ENCODE peak calls at places on chromosomes 4 and X, in four cellular contexts. V, W, S and L are unnamed samples.

GRCh38 chr4:151417164-151417571 is 8.2 kb downstream of the FHIP1A start:
- DNase-seq in W (no peak), S (peak), V (no peak), L (no peak)

GRCh38 chr4:130632731-130633604 is 1537.0 kb downstream of the C4orf33 start:
- DNase-seq in V (no peak), W (no peak), S (peak), L (peak)

GRCh38 chr4:146179784-146180405 is 4.4 kb downstream of the LSM6 start:
- DNase-seq in V (no peak), W (peak), S (no peak), L (no peak)

GRCh38 chr4:83231620-83232056 is 53.0 kb downstream of the COQ2 start:
- DNase-seq in V (no peak), W (no peak), S (no peak), L (no peak)

GRCh38 chrX:45722471-45722870 is 521.8 kb upstream of the DIPK2B start:
- DNase-seq in V (no peak), S (no peak), W (no peak), L (no peak)

GRCh38 chrX:28946846-28947245 is 359.6 kb downstream of the IL1RAPL1 start:
- DNase-seq in V (no peak), S (peak), W (no peak), L (peak)

GRCh38 chr4:146957252-146957651 is 11.6 kb upstream of the TTC29 start:
- DNase-seq in W (no peak), V (no peak), S (peak), L (peak)

GRCh38 chr4:41360214-41360910 is 103.6 kb downstream of the UCHL1 start:
- DNase-seq in V (peak), W (peak), S (peak), L (no peak)

GRCh38 chr4:16117164-16117563 is 33.3 kb upstream of the PROM1 start:
- DNase-seq in W (peak), V (no peak), S (no peak), L (no peak)

GRCh38 chr4:4427478-4427870 is 40.6 kb downstream of the NSG1 start:
- DNase-seq in S (peak), W (no peak), V (no peak), L (peak)

GRCh38 chrX:34299451-34299967 is 167.4 kb upstream of the FAM47A start:
- DNase-seq in S (no peak), W (no peak), V (no peak), L (no peak)

GRCh38 chr4:185709802-185710486 is 102.0 kb downstream of the SORBS2 start:
- DNase-seq in S (peak), W (no peak), V (no peak), L (no peak)

GRCh38 chr4:86117781-86118302 is 242.0 kb downstream of the MAPK10 start:
- DNase-seq in V (no peak), W (no peak), S (peak), L (peak)

GRCh38 chr4:65645185-65645584 is 25.1 kb downstream of the EPHA5 start:
- DNase-seq in W (no peak), V (no peak), S (no peak), L (no peak)

GRCh38 chr4:31068257-31069075 is 348.3 kb downstream of the PCDH7 start:
- DNase-seq in W (no peak), S (no peak), V (no peak), L (no peak)

GRCh38 chr4:20248155-20248558 is 3.5 kb upstream of the SLIT2 start:
- DNase-seq in W (no peak), S (peak), V (no peak), L (peak)

GRCh38 chr4:38753021-38753806 is 29.6 kb downstream of the TLR10 start:
- DNase-seq in S (peak), V (peak), W (peak), L (peak)

GRCh38 chrX:99901091-99901490 is 509.0 kb downstream of the PCDH19 start:
- DNase-seq in S (no peak), V (no peak), W (no peak), L (no peak)

GRCh38 chrX:109632906-109633504 is 8.0 kb upstream of the KCNE5 start:
- DNase-seq in W (peak), S (no peak), V (no peak), L (no peak)

GRCh38 chr4:187739771-187740170 is 255.8 kb upstream of the ZFP42 start:
- DNase-seq in S (no peak), W (no peak), V (no peak), L (no peak)

GRCh38 chrX:27008486-27008885 is 454.7 kb downstream of the PPP4R3C start:
- DNase-seq in W (no peak), V (no peak), S (no peak), L (no peak)

GRCh38 chr4:46274717-46275116 is 115.2 kb downstream of the GABRA2 start:
- DNase-seq in S (peak), W (no peak), V (no peak), L (no peak)

GRCh38 chr4:183172881-183173280 is 73.8 kb downstream of the WWC2 start:
- DNase-seq in V (no peak), W (no peak), S (no peak), L (no peak)

GRCh38 chrX:119573840-119574393 is 446 bp upstream of the UBE2A start:
- DNase-seq in W (peak), S (peak), V (no peak), L (no peak)

GRCh38 chr4:55547918-55548317 is 1.2 kb upstream of the CLOCK start:
- DNase-seq in V (no peak), W (no peak), S (no peak), L (no peak)

GRCh38 chrX:137573356-137574101 is 7.6 kb downstream of the ZIC3 start:
- DNase-seq in W (peak), S (peak), V (no peak), L (no peak)

GRCh38 chr4:142809559-142809958 is 36.5 kb downstream of the INPP4B start:
- DNase-seq in W (no peak), V (no peak), S (no peak), L (no peak)

GRCh38 chr4:159506801-159507517 is 404.1 kb downstream of the RAPGEF2 start:
- DNase-seq in W (no peak), S (no peak), V (no peak), L (no peak)

GRCh38 chr4:112145326-112145819 is at the start of gene FAM241A:
- DNase-seq in V (peak), S (peak), W (peak), L (peak)

GRCh38 chr4:10296730-10297129 is 160.5 kb downstream of the ZNF518B start:
- DNase-seq in S (no peak), W (peak), V (no peak), L (no peak)

GRCh38 chr4:188959424-188959823 is 820.2 kb downstream of the TRIML1 start:
- DNase-seq in W (no peak), S (no peak), V (no peak), L (no peak)

GRCh38 chrX:139201924-139202323 is 328.6 kb upstream of the F9 start:
- DNase-seq in S (no peak), W (no peak), V (no peak), L (no peak)

GRCh38 chrX:11750051-11750450 is 8.0 kb upstream of the MSL3 start:
- DNase-seq in V (no peak), W (no peak), S (no peak), L (no peak)

GRCh38 chrX:129925305-129926092 is 19.5 kb downstream of the UTP14A start:
- DNase-seq in V (peak), W (peak), S (peak), L (peak)

DNA sequence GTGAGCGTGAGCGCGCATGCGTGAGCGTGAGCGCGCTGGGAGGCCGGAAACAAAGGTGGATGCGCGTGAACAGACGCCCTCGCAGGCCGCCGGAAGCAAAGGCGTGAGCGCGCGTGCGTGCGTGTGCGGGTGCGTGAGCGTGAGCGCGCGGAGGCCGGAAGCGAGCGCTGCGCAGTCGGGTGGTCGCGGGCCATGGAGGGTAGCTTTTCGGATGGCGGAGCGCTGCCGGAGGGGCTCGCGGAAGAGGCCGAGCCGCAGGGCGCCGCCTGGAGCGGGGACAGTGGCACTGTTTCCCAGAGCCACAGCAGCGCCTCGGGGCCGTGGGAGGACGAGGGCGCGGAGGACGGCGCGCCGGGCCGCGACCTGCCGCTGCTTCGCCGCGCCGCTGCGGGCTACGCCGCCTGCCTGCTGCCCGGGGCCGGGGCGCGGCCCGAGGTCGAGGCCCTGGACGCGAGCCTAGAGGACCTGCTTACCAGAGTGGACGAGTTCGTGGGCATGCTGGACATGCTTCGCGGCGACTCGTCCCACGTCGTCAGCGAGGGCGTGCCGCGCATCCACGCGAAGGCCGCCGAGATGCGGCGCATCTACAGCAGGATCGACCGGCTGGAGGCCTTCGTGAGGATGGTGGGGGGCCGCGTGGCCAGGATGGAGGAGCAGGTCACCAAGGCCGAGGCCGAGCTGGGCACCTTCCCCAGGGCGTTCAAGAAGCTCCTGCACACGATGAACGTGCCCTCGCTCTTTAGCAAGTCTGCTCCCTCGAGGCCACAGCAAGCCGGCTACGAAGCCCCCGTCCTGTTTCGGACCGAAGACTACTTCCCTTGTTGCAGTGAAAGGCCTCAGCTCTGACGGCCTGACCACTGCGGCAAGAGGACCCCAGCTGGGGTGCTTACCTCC is at the start of gene BLOC1S4:
- DNase-seq in S (peak), V (peak), W (peak), L (peak)
- TF ChIP-seq CTCF in S (no peak), V (no peak), W (peak), L (no peak)

GRCh38 chrX:54182864-54183613 is at the start of gene FAM120C:
- DNase-seq in V (peak), S (peak), W (peak), L (peak)

GRCh38 chrX:54178100-54178940 is 4.7 kb downstream of the FAM120C start:
- DNase-seq in V (no peak), W (no peak), S (peak), L (peak)

GRCh38 chrX:54181196-54181953 is 1.7 kb downstream of the FAM120C start:
- DNase-seq in S (peak), W (no peak), V (no peak), L (peak)

GRCh38 chrX:54182194-54182863 is 725 bp downstream of the FAM120C start:
- DNase-seq in V (peak), S (no peak), W (peak), L (no peak)

GRCh38 chrX:54180403-54180802 is 2.7 kb downstream of the FAM120C start:
- DNase-seq in W (no peak), S (peak), V (no peak), L (no peak)
- H3K4me3 ChIP-seq in W (peak), S (peak), V (no peak), L (peak)

GRCh38 chr4:69322055-69322454 is 41.8 kb downstream of the UGT2B28 start:
- DNase-seq in S (peak), V (no peak), W (no peak), L (peak)
- TF ChIP-seq CTCF in S (no peak), V (no peak), W (no peak), L (no peak)

GRCh38 chr4:15007201-15007600 is 4.9 kb downstream of the CPEB2 start:
- DNase-seq in S (no peak), V (no peak), W (no peak), L (no peak)
- H3K4me3 ChIP-seq in S (peak), V (no peak), W (no peak), L (peak)

DNA sequence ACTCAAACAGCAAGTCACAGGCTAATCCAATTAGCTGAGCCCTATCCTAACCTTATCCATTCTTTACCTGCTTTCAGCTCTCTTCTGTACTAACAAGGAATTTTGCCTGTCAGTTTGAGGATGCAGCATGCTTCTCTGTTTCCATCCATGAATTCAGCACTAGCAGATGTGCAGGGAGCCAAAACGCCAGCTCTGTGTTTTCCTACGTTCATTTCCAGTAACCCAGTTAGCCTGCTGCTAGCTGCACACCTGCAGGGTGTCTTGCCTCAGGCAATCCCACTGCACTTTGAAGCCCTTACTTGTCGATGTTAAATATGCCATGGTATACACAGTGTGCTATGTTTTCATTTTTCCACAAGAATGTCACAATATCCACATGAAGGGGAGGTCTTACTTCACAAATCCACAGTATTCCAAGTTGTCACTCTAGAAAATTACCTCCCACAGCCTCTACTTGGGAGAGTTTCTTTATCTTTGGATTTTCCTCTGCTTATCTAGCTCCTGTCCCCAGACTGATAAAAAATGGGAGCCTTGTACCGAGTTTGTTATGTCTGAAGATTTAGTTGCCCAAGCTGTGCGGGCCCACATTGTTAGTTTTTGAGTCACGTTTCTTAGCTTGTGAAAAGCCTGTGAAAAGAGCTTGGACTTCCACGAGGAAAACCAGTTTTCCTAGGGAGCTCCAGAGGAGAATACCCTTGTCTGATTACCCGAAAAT is 127.6 kb upstream of the HHIP start:
- DNase-seq in V (no peak), S (peak), W (peak), L (no peak)
- TF ChIP-seq CTCF in V (no peak), S (no peak), W (no peak), L (no peak)